ENCODE peak calls at places on chromosome 10, in seven cellular contexts. W is GM19239; X is iris pigment epithelial cell; N is fibroblast of lung; P is heart left ventricle; F is heart right ventricle; Y is stimulated activated CD4-positive, alpha-beta T cell treated with anti-CD3 and anti-CD28 coated beads, TNF-alpha, amount 100 ng/mL, for 1 hour. D is an unnamed sample.

GRCh38 chr10:30324448-30325110 is 24.5 kb downstream of the MTPAP start:
- DNase-seq in W (no peak), X (peak; percentile 4), N (no peak), P (no peak), F (no peak), Y (no peak), D (no peak)

GRCh38 chr10:78717200-78717599 is 351.6 kb upstream of the ZMIZ1 start:
- DNase-seq in W (no peak), X (peak; percentile 11), N (peak; percentile 91), P (peak; percentile 23), F (no peak), Y (no peak), D (peak; percentile 59)

GRCh38 chr10:3470191-3470590 is 297.6 kb upstream of the PITRM1 start:
- DNase-seq in W (no peak), X (no peak), N (no peak), P (no peak), F (no peak), Y (no peak), D (no peak)

GRCh38 chr10:123119081-123119480 is 16.7 kb upstream of the HMX3 start:
- DNase-seq in W (no peak), X (no peak), N (no peak), P (no peak), F (no peak), Y (no peak), D (no peak)

GRCh38 chr10:58743466-58744115 is 230.9 kb downstream of the BICC1 start:
- DNase-seq in W (no peak), X (peak; percentile 63), N (peak; percentile 89), P (no peak), F (no peak), Y (no peak), D (peak; percentile 87)

GRCh38 chr10:31317652-31318381 is 1.2 kb upstream of the ZEB1 start:
- DNase-seq in W (no peak), X (no peak), N (no peak), P (no peak), F (no peak), Y (peak; percentile 57), D (peak; percentile 78)

GRCh38 chr10:123649672-123650071 is 16.5 kb upstream of the GPR26 start:
- DNase-seq in W (no peak), X (no peak), N (no peak), P (no peak), F (no peak), Y (no peak), D (no peak)

GRCh38 chr10:52466464-52466863 is 152.4 kb downstream of the DKK1 start:
- DNase-seq in W (no peak), X (no peak), N (no peak), P (no peak), F (no peak), Y (no peak), D (no peak)

GRCh38 chr10:11724938-11725776 is 17.0 kb upstream of the ECHDC3 start:
- DNase-seq in W (peak; percentile 63), X (peak; percentile 76), N (peak; percentile 59), P (no peak), F (no peak), Y (no peak), D (peak; percentile 63)

GRCh38 chr10:78721231-78721630 is 347.5 kb upstream of the ZMIZ1 start:
- DNase-seq in W (no peak), X (no peak), N (peak; percentile 23), P (no peak), F (no peak), Y (no peak), D (no peak)

GRCh38 chr10:72276013-72276387 is 2.3 kb downstream of the DDIT4 start:
- DNase-seq in W (no peak), X (peak; percentile 33), N (no peak), P (no peak), F (no peak), Y (no peak), D (peak; percentile 35)